ENCODE peak calls at places on chromosome 19, in four cellular contexts. J is CD4-positive, alpha-beta memory T cell; I is CD8-positive, alpha-beta memory T cell; C is endodermal cell. L is an unnamed sample.

GRCh38 chr19:43300876-43301765 is 31.8 kb upstream of the PSG9 start:
- DNase-seq in J (no peak), I (no peak), C (no peak), L (no peak)

GRCh38 chr19:33520844-33521479 is 629 bp downstream of the PEPD start:
- DNase-seq in I (no peak), C (no peak), J (no peak), L (no peak)

GRCh38 chr19:23436318-23436717 is 41.0 kb upstream of the ZNF91 start:
- DNase-seq in C (peak; percentile 69), J (no peak), I (no peak), L (no peak)

GRCh38 chr19:41753936-41754529 is 1.3 kb upstream of the CEACAM6 start:
- DNase-seq in J (peak; percentile 61), I (peak; percentile 60), C (peak; percentile 85), L (peak; percentile 70)

GRCh38 chr19:3576696-3577443 is 4.1 kb downstream of the HMG20B start:
- DNase-seq in C (peak; percentile 95), I (no peak), J (no peak), L (peak; percentile 31)

GRCh38 chr19:51503428-51503827 is 1.8 kb upstream of the SIGLEC12 start:
- DNase-seq in C (no peak), I (no peak), J (no peak), L (no peak)

GRCh38 chr19:42290523-42291436 is 11.2 kb upstream of the PRR19 start:
- DNase-seq in I (peak; percentile 62), C (peak; percentile 66), J (peak; percentile 49), L (peak; percentile 23)

GRCh38 chr19:3809881-3810707 is 23.9 kb upstream of the MATK start:
- DNase-seq in J (no peak), I (no peak), C (peak; percentile 33), L (no peak)

GRCh38 chr19:11736696-11737095 is 2.0 kb downstream of the ZNF823 start:
- DNase-seq in C (no peak), J (no peak), I (no peak), L (no peak)

GRCh38 chr19:49400034-49400433 is 12.0 kb downstream of the KASH5 start:
- DNase-seq in C (no peak), J (no peak), I (no peak), L (no peak)

GRCh38 chr19:43584484-43584883 is 8.9 kb downstream of the PINLYP start:
- DNase-seq in I (no peak), C (no peak), J (no peak), L (no peak)

GRCh38 chr19:340620-341385 is 3.8 kb downstream of the MIER2 start:
- DNase-seq in I (no peak), J (no peak), C (no peak), L (no peak)

GRCh38 chr19:53192771-53193533 is at the start of gene ZNF665:
- DNase-seq in I (peak; percentile 69), C (peak; percentile 95), J (peak; percentile 77), L (peak; percentile 89)

GRCh38 chr19:33340991-33341390 is 32.5 kb upstream of the CEBPG start:
- DNase-seq in C (no peak), J (no peak), I (no peak), L (no peak)

GRCh38 chr19:33110201-33110910 is 21.6 kb upstream of the WDR88 start:
- DNase-seq in J (no peak), I (no peak), C (no peak), L (no peak)

GRCh38 chr19:10981496-10981895 is 20.7 kb downstream of the SMARCA4 start:
- DNase-seq in I (no peak), C (no peak), J (no peak), L (no peak)

GRCh38 chr19:40691421-40692211 is 1.2 kb upstream of the NUMBL start:
- DNase-seq in J (no peak), C (peak; percentile 65), I (no peak), L (peak; percentile 11)

DNA sequence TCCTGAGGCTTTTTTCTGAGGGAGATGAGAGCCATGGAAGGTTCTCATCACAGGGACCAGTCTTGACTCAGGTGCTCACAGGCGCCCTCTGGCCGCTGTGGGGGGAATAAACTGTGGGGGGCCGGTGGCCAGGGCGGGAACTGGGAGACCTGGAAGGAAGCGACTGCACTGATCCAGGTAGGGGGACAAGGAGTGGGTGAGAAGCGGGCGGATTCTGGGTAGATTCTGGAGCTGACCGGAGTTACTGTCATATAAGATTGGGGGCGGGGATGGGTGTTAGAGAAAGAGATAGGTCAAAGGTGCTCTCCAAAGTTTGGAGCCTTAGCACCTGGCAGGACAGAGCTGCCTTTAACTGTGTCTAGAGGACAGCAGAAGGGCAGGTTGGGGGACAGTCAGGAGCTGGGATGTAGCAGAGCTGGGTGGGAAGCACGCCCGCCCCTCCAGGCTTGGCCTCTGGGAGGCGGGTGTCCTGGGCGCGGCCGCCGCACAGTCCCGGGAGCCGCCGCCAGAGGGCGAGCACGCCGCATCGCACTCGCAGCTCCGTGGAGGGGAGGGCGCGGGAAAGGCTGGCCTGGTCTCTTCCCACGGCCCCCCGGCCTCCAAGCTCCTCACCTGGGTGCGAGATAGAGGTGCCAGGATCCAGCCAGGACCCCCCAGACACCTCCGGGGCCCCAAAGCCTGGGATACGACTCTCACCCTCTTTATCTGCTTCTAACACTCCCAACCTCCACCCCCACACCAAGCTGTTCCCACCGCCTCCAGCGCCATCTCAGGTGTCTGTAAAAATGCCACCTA is 4.2 kb upstream of the DAND5 start:
- DNase-seq in I (peak; percentile 78), C (peak; percentile 97), J (peak; percentile 74), L (peak; percentile 85)
- H3K4me3 ChIP-seq in I (peak overlapping the region; percentile 93), C (peak overlapping the region; percentile 75), J (peak overlapping the region; percentile 65), L (no peak overlapping the region)

DNA sequence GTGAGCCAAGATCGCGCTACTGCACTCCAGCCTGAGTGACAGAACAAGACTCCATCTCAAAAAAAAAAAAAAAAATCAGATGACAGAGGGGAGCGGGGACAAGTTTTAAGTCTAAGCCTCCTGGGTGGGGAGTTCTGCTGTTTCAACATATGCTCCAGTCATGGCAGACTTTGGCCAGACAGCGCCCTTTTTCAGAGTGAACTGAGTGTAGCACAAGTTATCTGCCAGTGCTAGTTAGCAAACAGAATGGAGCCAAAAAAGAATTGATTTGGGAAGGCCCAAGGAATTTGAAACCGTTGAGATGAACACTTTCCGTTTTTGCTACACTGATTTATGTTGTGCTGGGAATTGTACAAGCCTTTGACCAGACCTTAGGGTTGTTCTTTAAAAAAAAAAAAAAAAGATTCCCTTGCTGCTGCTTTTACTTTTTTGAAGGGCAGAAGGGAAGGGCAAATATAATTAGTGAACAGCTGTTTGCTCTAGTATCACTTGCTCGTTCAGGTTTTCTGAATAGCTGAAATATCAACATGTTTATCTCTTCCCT is 5.7 kb downstream of the ACTN4 start:
- DNase-seq in I (no peak), C (no peak), J (no peak), L (peak; percentile 76)
- H3K4me1 ChIP-seq in I (peaks cover 65% of the 10 kb centered on the region), C (peaks cover 23% of the 10 kb centered on the region), J (peaks cover 95% of the 10 kb centered on the region), L (peaks cover 89% of the 10 kb centered on the region)

GRCh38 chr19:2296141-2296540 is 11.8 kb downstream of the LINGO3 start:
- DNase-seq in C (no peak), I (no peak), J (no peak), L (no peak)

GRCh38 chr19:2305424-2305823 is 2.5 kb downstream of the LINGO3 start:
- DNase-seq in I (no peak), J (no peak), C (no peak), L (no peak)

GRCh38 chr19:2303209-2303798 is 4.7 kb downstream of the LINGO3 start:
- DNase-seq in I (no peak), J (no peak), C (no peak), L (no peak)

GRCh38 chr19:2302319-2303208 is 5.4 kb downstream of the LINGO3 start:
- DNase-seq in J (no peak), C (peak; percentile 74), I (no peak), L (peak; percentile 53)

DNA sequence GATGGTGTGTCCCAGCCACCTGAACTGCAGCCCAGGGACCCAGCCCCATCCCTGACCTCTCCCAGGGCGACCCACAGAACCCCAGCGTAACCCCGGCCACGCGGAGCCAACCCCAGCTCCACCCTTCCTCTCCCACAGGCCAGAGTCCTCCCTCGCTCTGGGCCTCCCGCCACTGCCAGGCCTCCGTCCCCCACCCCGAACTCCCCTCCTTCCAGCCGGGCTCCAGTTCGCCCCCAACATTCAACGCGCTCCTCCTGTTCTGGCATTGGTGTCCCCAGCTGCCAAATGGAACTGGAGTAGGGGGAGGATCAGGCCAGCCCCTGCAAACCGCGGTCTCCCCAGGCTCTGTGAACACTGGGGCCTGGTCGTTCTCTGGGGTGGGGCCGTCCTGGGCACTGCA is 7.4 kb downstream of the LINGO3 start:
- DNase-seq in C (no peak), J (no peak), I (no peak), L (no peak)
- H3K4me3 ChIP-seq in C (no peak overlapping the region), J (no peak overlapping the region), I (no peak overlapping the region), L (no peak overlapping the region)

GRCh38 chr19:8461376-8461775 is 16.6 kb downstream of the HNRNPM start:
- DNase-seq in C (no peak), J (no peak), I (no peak), L (no peak)

GRCh38 chr19:8458380-8458779 is 13.6 kb downstream of the HNRNPM start:
- DNase-seq in C (no peak), J (no peak), I (no peak), L (peak; percentile 42)

GRCh38 chr19:8460516-8461298 is 15.9 kb downstream of the HNRNPM start:
- DNase-seq in C (no peak), I (no peak), J (no peak), L (no peak)

GRCh38 chr19:8459095-8459494 is 14.3 kb downstream of the HNRNPM start:
- DNase-seq in C (no peak), J (no peak), I (no peak), L (no peak)

DNA sequence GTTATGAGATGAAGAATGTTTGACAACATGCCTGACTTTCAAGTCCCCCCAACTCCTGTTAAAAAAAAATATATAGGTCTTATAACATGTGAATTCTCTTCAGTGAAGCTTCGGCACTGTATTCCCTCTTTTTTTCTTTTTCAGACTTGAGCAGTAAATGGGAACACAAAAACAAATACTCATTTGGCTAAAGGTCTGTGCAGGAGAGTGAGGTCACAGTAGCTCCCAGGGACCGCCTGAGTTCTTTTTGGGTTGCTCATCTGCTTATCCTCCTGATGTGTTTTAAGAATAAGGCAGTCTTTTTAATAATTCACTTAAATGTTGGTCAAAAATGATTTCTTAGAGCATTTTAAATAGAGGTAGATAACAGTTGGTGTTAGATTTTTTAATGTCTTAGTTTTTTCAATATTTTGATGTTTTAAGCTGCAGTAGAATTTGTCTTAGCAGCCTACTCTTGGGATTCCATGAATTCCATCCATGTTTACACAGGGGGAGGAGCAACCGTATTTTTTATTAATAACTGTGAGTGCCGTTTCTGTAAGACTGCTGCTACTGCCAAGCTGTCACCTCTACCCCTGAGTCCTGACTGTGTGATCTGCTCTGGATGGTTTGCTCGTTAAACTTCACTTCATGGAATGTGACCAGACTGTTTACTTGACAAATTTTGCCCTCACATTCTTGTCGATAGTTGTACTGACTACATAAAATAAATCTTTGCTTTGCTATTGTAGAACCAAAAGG is 14.9 kb downstream of the HNRNPM start:
- DNase-seq in I (no peak), J (no peak), C (no peak), L (no peak)
- H3K4me1 ChIP-seq in I (peaks cover 37% of the 10 kb centered on the region), J (peaks cover 55% of the 10 kb centered on the region), C (peaks cover 17% of the 10 kb centered on the region), L (peaks cover 76% of the 10 kb centered on the region)

DNA sequence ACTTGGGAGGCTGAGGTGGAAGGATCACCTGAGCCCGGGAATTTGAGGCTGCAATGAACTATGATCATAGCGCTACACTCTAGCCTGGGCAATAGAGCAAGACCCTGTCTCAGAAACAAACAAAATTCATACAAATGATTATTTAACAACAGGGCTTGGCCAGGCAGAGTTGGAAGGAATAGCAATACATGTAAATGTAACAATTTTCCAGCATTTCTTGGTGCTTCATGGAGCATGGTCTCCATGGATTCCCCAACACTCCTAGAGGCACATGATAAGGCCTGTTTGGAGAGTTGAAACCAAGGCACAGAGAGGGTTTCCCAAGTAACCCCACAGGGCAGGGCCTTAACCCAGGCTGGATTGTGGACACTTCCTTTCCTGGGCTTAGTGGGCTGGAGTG is 10.2 kb downstream of the INSL3 start:
- DNase-seq in C (no peak), I (no peak), J (no peak), L (no peak)
- H3K4me3 ChIP-seq in C (no peak overlapping the region), I (no peak overlapping the region), J (no peak overlapping the region), L (no peak overlapping the region)

L was measured in body of pancreas.